ENCODE peak calls at places on chromosomes 3 and 15, in five cellular contexts. One of them, this sample, is unnamed.
A peak's percentile ranks its signal among the peaks of the same experiment; 100 is the strongest.

GRCh38 chr3:152436707-152437615 is 168.2 kb downstream of the MBNL1 start:
- DNase-seq in T1000: no peak
- DNase-seq in activated CD4-positive, alpha-beta memory T cell treated with anti-CD3 and anti-CD28 coated beads for 36 hours: no peak
- DNase-seq in stimulated activated CD8-positive, alpha-beta memory T cell treated with anti-CD3 and anti-CD28 coated beads, Interleukin-4, amount 100 ng/mL, for 1 hour: no peak
- DNase-seq in OCI-LY7: no peak
- DNase-seq in this sample: no peak

GRCh38 chr15:72559781-72560180 is 85.7 kb downstream of the ARIH1 start:
- DNase-seq in T1000: no peak
- DNase-seq in activated CD4-positive, alpha-beta memory T cell treated with anti-CD3 and anti-CD28 coated beads for 36 hours: no peak
- DNase-seq in stimulated activated CD8-positive, alpha-beta memory T cell treated with anti-CD3 and anti-CD28 coated beads, Interleukin-4, amount 100 ng/mL, for 1 hour: no peak
- DNase-seq in OCI-LY7: no peak
- DNase-seq in this sample: no peak

GRCh38 chr15:53713218-53713617 is 46.2 kb downstream of the WDR72 start:
- DNase-seq in T1000: no peak
- DNase-seq in activated CD4-positive, alpha-beta memory T cell treated with anti-CD3 and anti-CD28 coated beads for 36 hours: no peak
- DNase-seq in stimulated activated CD8-positive, alpha-beta memory T cell treated with anti-CD3 and anti-CD28 coated beads, Interleukin-4, amount 100 ng/mL, for 1 hour: no peak
- DNase-seq in OCI-LY7: no peak
- DNase-seq in this sample: no peak

GRCh38 chr15:72859757-72860145 is 76.2 kb upstream of the ADPGK start:
- DNase-seq in T1000: no peak
- DNase-seq in activated CD4-positive, alpha-beta memory T cell treated with anti-CD3 and anti-CD28 coated beads for 36 hours: no peak
- DNase-seq in stimulated activated CD8-positive, alpha-beta memory T cell treated with anti-CD3 and anti-CD28 coated beads, Interleukin-4, amount 100 ng/mL, for 1 hour: no peak
- DNase-seq in OCI-LY7: no peak
- DNase-seq in this sample: no peak

GRCh38 chr3:36149447-36149865 is 230.8 kb upstream of the STAC start:
- DNase-seq in T1000: no peak
- DNase-seq in activated CD4-positive, alpha-beta memory T cell treated with anti-CD3 and anti-CD28 coated beads for 36 hours: no peak
- DNase-seq in stimulated activated CD8-positive, alpha-beta memory T cell treated with anti-CD3 and anti-CD28 coated beads, Interleukin-4, amount 100 ng/mL, for 1 hour: no peak
- DNase-seq in OCI-LY7: no peak
- DNase-seq in this sample: no peak

GRCh38 chr3:111885578-111885977 is 26.5 kb downstream of the PHLDB2 start:
- DNase-seq in T1000: no peak
- DNase-seq in activated CD4-positive, alpha-beta memory T cell treated with anti-CD3 and anti-CD28 coated beads for 36 hours: no peak
- DNase-seq in stimulated activated CD8-positive, alpha-beta memory T cell treated with anti-CD3 and anti-CD28 coated beads, Interleukin-4, amount 100 ng/mL, for 1 hour: no peak
- DNase-seq in OCI-LY7: no peak
- DNase-seq in this sample: no peak

GRCh38 chr3:23825802-23826201 is 20.0 kb downstream of the UBE2E1 start:
- DNase-seq in T1000: no peak
- DNase-seq in activated CD4-positive, alpha-beta memory T cell treated with anti-CD3 and anti-CD28 coated beads for 36 hours: no peak
- DNase-seq in stimulated activated CD8-positive, alpha-beta memory T cell treated with anti-CD3 and anti-CD28 coated beads, Interleukin-4, amount 100 ng/mL, for 1 hour: no peak
- DNase-seq in OCI-LY7: no peak
- DNase-seq in this sample: no peak

GRCh38 chr3:67692621-67693020 is 38.2 kb upstream of the SUCLG2 start:
- DNase-seq in T1000: no peak
- DNase-seq in activated CD4-positive, alpha-beta memory T cell treated with anti-CD3 and anti-CD28 coated beads for 36 hours: no peak
- DNase-seq in stimulated activated CD8-positive, alpha-beta memory T cell treated with anti-CD3 and anti-CD28 coated beads, Interleukin-4, amount 100 ng/mL, for 1 hour: no peak
- DNase-seq in OCI-LY7: no peak
- DNase-seq in this sample: no peak

GRCh38 chr3:87167634-87168456 is 59.3 kb upstream of the CHMP2B start:
- DNase-seq in T1000: peak; percentile 8
- DNase-seq in activated CD4-positive, alpha-beta memory T cell treated with anti-CD3 and anti-CD28 coated beads for 36 hours: peak; percentile 10
- DNase-seq in stimulated activated CD8-positive, alpha-beta memory T cell treated with anti-CD3 and anti-CD28 coated beads, Interleukin-4, amount 100 ng/mL, for 1 hour: no peak
- DNase-seq in OCI-LY7: peak; percentile 46
- DNase-seq in this sample: no peak

GRCh38 chr15:68371851-68372250 is 60.1 kb downstream of the ITGA11 start:
- DNase-seq in T1000: no peak
- DNase-seq in activated CD4-positive, alpha-beta memory T cell treated with anti-CD3 and anti-CD28 coated beads for 36 hours: no peak
- DNase-seq in stimulated activated CD8-positive, alpha-beta memory T cell treated with anti-CD3 and anti-CD28 coated beads, Interleukin-4, amount 100 ng/mL, for 1 hour: no peak
- DNase-seq in OCI-LY7: no peak
- DNase-seq in this sample: no peak

GRCh38 chr3:1275495-1275894 is 182.7 kb downstream of the CNTN6 start:
- DNase-seq in T1000: no peak
- DNase-seq in activated CD4-positive, alpha-beta memory T cell treated with anti-CD3 and anti-CD28 coated beads for 36 hours: no peak
- DNase-seq in stimulated activated CD8-positive, alpha-beta memory T cell treated with anti-CD3 and anti-CD28 coated beads, Interleukin-4, amount 100 ng/mL, for 1 hour: no peak
- DNase-seq in OCI-LY7: peak; percentile 7
- DNase-seq in this sample: no peak

GRCh38 chr3:55013145-55013544 is 85.3 kb upstream of the LRTM1 start:
- DNase-seq in T1000: no peak
- DNase-seq in activated CD4-positive, alpha-beta memory T cell treated with anti-CD3 and anti-CD28 coated beads for 36 hours: no peak
- DNase-seq in stimulated activated CD8-positive, alpha-beta memory T cell treated with anti-CD3 and anti-CD28 coated beads, Interleukin-4, amount 100 ng/mL, for 1 hour: no peak
- DNase-seq in OCI-LY7: no peak
- DNase-seq in this sample: no peak

GRCh38 chr3:123449092-123449985 is 449 bp upstream of the ADCY5 start:
- DNase-seq in T1000: no peak
- DNase-seq in activated CD4-positive, alpha-beta memory T cell treated with anti-CD3 and anti-CD28 coated beads for 36 hours: no peak
- DNase-seq in stimulated activated CD8-positive, alpha-beta memory T cell treated with anti-CD3 and anti-CD28 coated beads, Interleukin-4, amount 100 ng/mL, for 1 hour: no peak
- DNase-seq in OCI-LY7: no peak
- DNase-seq in this sample: no peak

GRCh38 chr3:180855364-180855763 is 57.1 kb upstream of the FXR1 start:
- DNase-seq in T1000: no peak
- DNase-seq in activated CD4-positive, alpha-beta memory T cell treated with anti-CD3 and anti-CD28 coated beads for 36 hours: no peak
- DNase-seq in stimulated activated CD8-positive, alpha-beta memory T cell treated with anti-CD3 and anti-CD28 coated beads, Interleukin-4, amount 100 ng/mL, for 1 hour: no peak
- DNase-seq in OCI-LY7: peak; percentile 20
- DNase-seq in this sample: no peak

GRCh38 chr3:151299006-151299405 is 17.6 kb downstream of the GPR87 start:
- DNase-seq in T1000: no peak
- DNase-seq in activated CD4-positive, alpha-beta memory T cell treated with anti-CD3 and anti-CD28 coated beads for 36 hours: no peak
- DNase-seq in stimulated activated CD8-positive, alpha-beta memory T cell treated with anti-CD3 and anti-CD28 coated beads, Interleukin-4, amount 100 ng/mL, for 1 hour: no peak
- DNase-seq in OCI-LY7: no peak
- DNase-seq in this sample: no peak

GRCh38 chr3:160981217-160981938 is 123.8 kb downstream of the B3GALNT1 start:
- DNase-seq in T1000: no peak
- DNase-seq in activated CD4-positive, alpha-beta memory T cell treated with anti-CD3 and anti-CD28 coated beads for 36 hours: peak; percentile 17
- DNase-seq in stimulated activated CD8-positive, alpha-beta memory T cell treated with anti-CD3 and anti-CD28 coated beads, Interleukin-4, amount 100 ng/mL, for 1 hour: no peak
- DNase-seq in OCI-LY7: peak; percentile 32
- DNase-seq in this sample: no peak

GRCh38 chr3:143502101-143502500 is 346.2 kb downstream of the SLC9A9 start:
- DNase-seq in T1000: no peak
- DNase-seq in activated CD4-positive, alpha-beta memory T cell treated with anti-CD3 and anti-CD28 coated beads for 36 hours: no peak
- DNase-seq in stimulated activated CD8-positive, alpha-beta memory T cell treated with anti-CD3 and anti-CD28 coated beads, Interleukin-4, amount 100 ng/mL, for 1 hour: no peak
- DNase-seq in OCI-LY7: no peak
- DNase-seq in this sample: no peak

GRCh38 chr3:187788984-187789857 is 44.0 kb upstream of the BCL6 start:
- DNase-seq in T1000: no peak
- DNase-seq in activated CD4-positive, alpha-beta memory T cell treated with anti-CD3 and anti-CD28 coated beads for 36 hours: peak; percentile 45
- DNase-seq in stimulated activated CD8-positive, alpha-beta memory T cell treated with anti-CD3 and anti-CD28 coated beads, Interleukin-4, amount 100 ng/mL, for 1 hour: no peak
- DNase-seq in OCI-LY7: peak; percentile 19
- DNase-seq in this sample: no peak

GRCh38 chr3:119643094-119643493 is 17.3 kb downstream of the POPDC2 start:
- DNase-seq in T1000: no peak
- DNase-seq in activated CD4-positive, alpha-beta memory T cell treated with anti-CD3 and anti-CD28 coated beads for 36 hours: no peak
- DNase-seq in stimulated activated CD8-positive, alpha-beta memory T cell treated with anti-CD3 and anti-CD28 coated beads, Interleukin-4, amount 100 ng/mL, for 1 hour: no peak
- DNase-seq in OCI-LY7: no peak
- DNase-seq in this sample: no peak

GRCh38 chr15:99432271-99433025 is 133.3 kb upstream of the MEF2A start:
- DNase-seq in T1000: no peak
- DNase-seq in activated CD4-positive, alpha-beta memory T cell treated with anti-CD3 and anti-CD28 coated beads for 36 hours: no peak
- DNase-seq in stimulated activated CD8-positive, alpha-beta memory T cell treated with anti-CD3 and anti-CD28 coated beads, Interleukin-4, amount 100 ng/mL, for 1 hour: no peak
- DNase-seq in OCI-LY7: no peak
- DNase-seq in this sample: no peak

GRCh38 chr3:194119831-194120230 is 16.1 kb upstream of the HES1 start:
- DNase-seq in T1000: no peak
- DNase-seq in activated CD4-positive, alpha-beta memory T cell treated with anti-CD3 and anti-CD28 coated beads for 36 hours: no peak
- DNase-seq in stimulated activated CD8-positive, alpha-beta memory T cell treated with anti-CD3 and anti-CD28 coated beads, Interleukin-4, amount 100 ng/mL, for 1 hour: no peak
- DNase-seq in OCI-LY7: peak; percentile 52
- DNase-seq in this sample: no peak

GRCh38 chr3:32593903-32594525 is 23.4 kb upstream of the DYNC1LI1 start:
- DNase-seq in T1000: no peak
- DNase-seq in activated CD4-positive, alpha-beta memory T cell treated with anti-CD3 and anti-CD28 coated beads for 36 hours: no peak
- DNase-seq in stimulated activated CD8-positive, alpha-beta memory T cell treated with anti-CD3 and anti-CD28 coated beads, Interleukin-4, amount 100 ng/mL, for 1 hour: no peak
- DNase-seq in OCI-LY7: no peak
- DNase-seq in this sample: no peak

GRCh38 chr3:104526901-104527401 is 839.8 kb upstream of the ALCAM start:
- DNase-seq in T1000: no peak
- DNase-seq in activated CD4-positive, alpha-beta memory T cell treated with anti-CD3 and anti-CD28 coated beads for 36 hours: no peak
- DNase-seq in stimulated activated CD8-positive, alpha-beta memory T cell treated with anti-CD3 and anti-CD28 coated beads, Interleukin-4, amount 100 ng/mL, for 1 hour: no peak
- DNase-seq in OCI-LY7: peak; percentile 65
- DNase-seq in this sample: no peak

GRCh38 chr15:77187751-77188464 is 117.0 kb upstream of the TSPAN3 start:
- DNase-seq in T1000: no peak
- DNase-seq in activated CD4-positive, alpha-beta memory T cell treated with anti-CD3 and anti-CD28 coated beads for 36 hours: peak; percentile 13
- DNase-seq in stimulated activated CD8-positive, alpha-beta memory T cell treated with anti-CD3 and anti-CD28 coated beads, Interleukin-4, amount 100 ng/mL, for 1 hour: no peak
- DNase-seq in OCI-LY7: peak; percentile 62
- DNase-seq in this sample: no peak

GRCh38 chr3:190865828-190866227 is 3.3 kb upstream of the GMNC start:
- DNase-seq in T1000: no peak
- DNase-seq in activated CD4-positive, alpha-beta memory T cell treated with anti-CD3 and anti-CD28 coated beads for 36 hours: no peak
- DNase-seq in stimulated activated CD8-positive, alpha-beta memory T cell treated with anti-CD3 and anti-CD28 coated beads, Interleukin-4, amount 100 ng/mL, for 1 hour: no peak
- DNase-seq in OCI-LY7: no peak
- DNase-seq in this sample: peak; percentile 23

GRCh38 chr15:66114863-66115425 is 138.6 kb downstream of the MEGF11 start:
- DNase-seq in T1000: no peak
- DNase-seq in activated CD4-positive, alpha-beta memory T cell treated with anti-CD3 and anti-CD28 coated beads for 36 hours: no peak
- DNase-seq in stimulated activated CD8-positive, alpha-beta memory T cell treated with anti-CD3 and anti-CD28 coated beads, Interleukin-4, amount 100 ng/mL, for 1 hour: no peak
- DNase-seq in OCI-LY7: no peak
- DNase-seq in this sample: no peak

GRCh38 chr3:106425021-106425420 is 556.2 kb upstream of the CBLB start:
- DNase-seq in T1000: no peak
- DNase-seq in activated CD4-positive, alpha-beta memory T cell treated with anti-CD3 and anti-CD28 coated beads for 36 hours: no peak
- DNase-seq in stimulated activated CD8-positive, alpha-beta memory T cell treated with anti-CD3 and anti-CD28 coated beads, Interleukin-4, amount 100 ng/mL, for 1 hour: no peak
- DNase-seq in OCI-LY7: no peak
- DNase-seq in this sample: no peak

GRCh38 chr15:46127361-46127874 is 492.6 kb downstream of the SQOR start:
- DNase-seq in T1000: peak; percentile 16
- DNase-seq in activated CD4-positive, alpha-beta memory T cell treated with anti-CD3 and anti-CD28 coated beads for 36 hours: no peak
- DNase-seq in stimulated activated CD8-positive, alpha-beta memory T cell treated with anti-CD3 and anti-CD28 coated beads, Interleukin-4, amount 100 ng/mL, for 1 hour: no peak
- DNase-seq in OCI-LY7: no peak
- DNase-seq in this sample: no peak

GRCh38 chr15:30924353-30924752 is 20.6 kb downstream of the FAN1 start:
- DNase-seq in T1000: no peak
- DNase-seq in activated CD4-positive, alpha-beta memory T cell treated with anti-CD3 and anti-CD28 coated beads for 36 hours: no peak
- DNase-seq in stimulated activated CD8-positive, alpha-beta memory T cell treated with anti-CD3 and anti-CD28 coated beads, Interleukin-4, amount 100 ng/mL, for 1 hour: no peak
- DNase-seq in OCI-LY7: no peak
- DNase-seq in this sample: no peak

GRCh38 chr15:94417464-94418293 is 186.3 kb downstream of the MCTP2 start:
- DNase-seq in T1000: no peak
- DNase-seq in activated CD4-positive, alpha-beta memory T cell treated with anti-CD3 and anti-CD28 coated beads for 36 hours: no peak
- DNase-seq in stimulated activated CD8-positive, alpha-beta memory T cell treated with anti-CD3 and anti-CD28 coated beads, Interleukin-4, amount 100 ng/mL, for 1 hour: no peak
- DNase-seq in OCI-LY7: no peak
- DNase-seq in this sample: no peak

GRCh38 chr15:52337198-52337853 is 41.7 kb upstream of the MYO5C start:
- DNase-seq in T1000: no peak
- DNase-seq in activated CD4-positive, alpha-beta memory T cell treated with anti-CD3 and anti-CD28 coated beads for 36 hours: no peak
- DNase-seq in stimulated activated CD8-positive, alpha-beta memory T cell treated with anti-CD3 and anti-CD28 coated beads, Interleukin-4, amount 100 ng/mL, for 1 hour: no peak
- DNase-seq in OCI-LY7: no peak
- DNase-seq in this sample: no peak

GRCh38 chr15:39605146-39605545 is 24.3 kb downstream of the THBS1 start:
- DNase-seq in T1000: no peak
- DNase-seq in activated CD4-positive, alpha-beta memory T cell treated with anti-CD3 and anti-CD28 coated beads for 36 hours: no peak
- DNase-seq in stimulated activated CD8-positive, alpha-beta memory T cell treated with anti-CD3 and anti-CD28 coated beads, Interleukin-4, amount 100 ng/mL, for 1 hour: no peak
- DNase-seq in OCI-LY7: no peak
- DNase-seq in this sample: no peak

GRCh38 chr15:48719668-48720067 is 74.2 kb upstream of the FBN1 start:
- DNase-seq in T1000: no peak
- DNase-seq in activated CD4-positive, alpha-beta memory T cell treated with anti-CD3 and anti-CD28 coated beads for 36 hours: peak; percentile 20
- DNase-seq in stimulated activated CD8-positive, alpha-beta memory T cell treated with anti-CD3 and anti-CD28 coated beads, Interleukin-4, amount 100 ng/mL, for 1 hour: no peak
- DNase-seq in OCI-LY7: no peak
- DNase-seq in this sample: no peak

GRCh38 chr3:156180077-156180476 is 59.7 kb downstream of the KCNAB1 start:
- DNase-seq in T1000: no peak
- DNase-seq in activated CD4-positive, alpha-beta memory T cell treated with anti-CD3 and anti-CD28 coated beads for 36 hours: no peak
- DNase-seq in stimulated activated CD8-positive, alpha-beta memory T cell treated with anti-CD3 and anti-CD28 coated beads, Interleukin-4, amount 100 ng/mL, for 1 hour: no peak
- DNase-seq in OCI-LY7: no peak
- DNase-seq in this sample: no peak

GRCh38 chr3:57556459-57557087 is 499 bp downstream of the PDE12 start:
- DNase-seq in T1000: no peak
- DNase-seq in activated CD4-positive, alpha-beta memory T cell treated with anti-CD3 and anti-CD28 coated beads for 36 hours: peak; percentile 45
- DNase-seq in stimulated activated CD8-positive, alpha-beta memory T cell treated with anti-CD3 and anti-CD28 coated beads, Interleukin-4, amount 100 ng/mL, for 1 hour: no peak
- DNase-seq in OCI-LY7: peak; percentile 60
- DNase-seq in this sample: no peak

GRCh38 chr3:116618138-116618537 is 91.4 kb upstream of the TUSC7 start:
- DNase-seq in T1000: no peak
- DNase-seq in activated CD4-positive, alpha-beta memory T cell treated with anti-CD3 and anti-CD28 coated beads for 36 hours: no peak
- DNase-seq in stimulated activated CD8-positive, alpha-beta memory T cell treated with anti-CD3 and anti-CD28 coated beads, Interleukin-4, amount 100 ng/mL, for 1 hour: no peak
- DNase-seq in OCI-LY7: no peak
- DNase-seq in this sample: no peak

GRCh38 chr3:32819581-32820348 is 2.0 kb downstream of the TRIM71 start:
- DNase-seq in T1000: no peak
- DNase-seq in activated CD4-positive, alpha-beta memory T cell treated with anti-CD3 and anti-CD28 coated beads for 36 hours: no peak
- DNase-seq in stimulated activated CD8-positive, alpha-beta memory T cell treated with anti-CD3 and anti-CD28 coated beads, Interleukin-4, amount 100 ng/mL, for 1 hour: no peak
- DNase-seq in OCI-LY7: no peak
- DNase-seq in this sample: no peak

GRCh38 chr15:74674161-74674560 is 21.7 kb downstream of the EDC3 start:
- DNase-seq in T1000: no peak
- DNase-seq in activated CD4-positive, alpha-beta memory T cell treated with anti-CD3 and anti-CD28 coated beads for 36 hours: no peak
- DNase-seq in stimulated activated CD8-positive, alpha-beta memory T cell treated with anti-CD3 and anti-CD28 coated beads, Interleukin-4, amount 100 ng/mL, for 1 hour: no peak
- DNase-seq in OCI-LY7: no peak
- DNase-seq in this sample: no peak